ENCODE peak calls at places on chromosomes 13 and 19, in ten cellular contexts. T, X, Q, S, U, B, D, M, H and J are unnamed samples.

GRCh38 chr19:7917292-7918061 is 2.7 kb upstream of the SNAPC2 start:
- DNase-seq in X (peak; percentile 11), T (no peak), Q (no peak), B (no peak), M (no peak), D (no peak), S (no peak), H (peak; percentile 74), U (no peak), J (peak; percentile 77)

GRCh38 chr13:26628706-26629105 is 71.2 kb downstream of the WASF3 start:
- DNase-seq in H (peak; percentile 56), T (no peak), X (no peak), Q (no peak), B (peak; percentile 8), U (no peak), D (no peak), M (no peak), S (no peak), J (peak; percentile 22)

GRCh38 chr19:49870309-49870901 is 3.0 kb upstream of the PNKP start:
- DNase-seq in T (no peak), M (no peak), X (no peak), D (no peak), S (no peak), H (no peak), Q (no peak), U (no peak), B (no peak), J (no peak)

GRCh38 chr19:39430675-39431593 is 4.8 kb downstream of the RPS16 start:
- DNase-seq in S (no peak), U (peak; percentile 66), X (no peak), T (no peak), Q (peak; percentile 97), D (peak; percentile 99), M (peak; percentile 83), H (peak; percentile 99), B (peak; percentile 78), J (no peak)

GRCh38 chr13:35140321-35140720 is 198.3 kb downstream of the NBEA start:
- DNase-seq in S (no peak), B (no peak), U (no peak), D (no peak), Q (no peak), X (no peak), T (no peak), H (no peak), M (peak; percentile 86), J (no peak)

GRCh38 chr13:98068511-98068910 is 74.4 kb upstream of the FARP1 start:
- DNase-seq in U (no peak), Q (no peak), T (no peak), D (no peak), M (no peak), X (no peak), S (no peak), H (no peak), B (peak; percentile 10), J (no peak)

GRCh38 chr13:111629457-111629856 is 309.0 kb downstream of the TEX29 start:
- DNase-seq in H (no peak), M (no peak), U (no peak), D (no peak), X (no peak), S (no peak), B (no peak), T (no peak), Q (no peak), J (no peak)

GRCh38 chr19:29946645-29947044 is 4.6 kb downstream of the URI1 start:
- DNase-seq in S (no peak), X (no peak), B (no peak), U (no peak), M (no peak), D (no peak), T (no peak), H (no peak), Q (no peak), J (no peak)

GRCh38 chr19:5083547-5083965 is 114.6 kb downstream of the KDM4B start:
- DNase-seq in B (no peak), M (no peak), H (no peak), Q (no peak), X (no peak), D (no peak), T (peak; percentile 37), U (no peak), S (no peak), J (no peak)

GRCh38 chr19:36112678-36113077 is 1.7 kb downstream of the OVOL3 start:
- DNase-seq in B (no peak), Q (no peak), H (no peak), T (no peak), U (no peak), S (no peak), D (no peak), X (no peak), M (no peak), J (no peak)

GRCh38 chr19:30855475-30855874 is 483.3 kb downstream of the ZNF536 start:
- DNase-seq in B (no peak), D (no peak), H (no peak), Q (no peak), T (no peak), M (no peak), X (no peak), S (no peak), U (no peak), J (no peak)

GRCh38 chr13:33577037-33577436 is 240.9 kb upstream of the RFC3 start:
- DNase-seq in H (no peak), U (no peak), T (no peak), D (no peak), M (no peak), B (no peak), X (no peak), S (no peak), Q (no peak), J (no peak)

GRCh38 chr13:75132800-75133695 is 348.9 kb downstream of the TBC1D4 start:
- DNase-seq in B (no peak), H (peak; percentile 37), D (no peak), M (no peak), S (no peak), U (no peak), T (no peak), X (no peak), Q (no peak), J (no peak)

GRCh38 chr13:95039415-95039814 is 261.8 kb downstream of the ABCC4 start:
- DNase-seq in Q (no peak), M (no peak), U (no peak), B (no peak), S (no peak), D (no peak), H (peak; percentile 43), X (no peak), T (no peak), J (no peak)

GRCh38 chr13:94515911-94516310 is 36.4 kb upstream of the DCT start:
- DNase-seq in X (no peak), Q (no peak), T (no peak), H (no peak), B (no peak), U (no peak), M (no peak), S (no peak), D (no peak), J (no peak)

GRCh38 chr19:20273951-20274578 is 107.1 kb downstream of the ZNF486 start:
- DNase-seq in B (no peak), Q (no peak), M (no peak), U (no peak), D (no peak), S (no peak), H (no peak), T (no peak), X (no peak), J (no peak)

GRCh38 chr13:79432086-79432485 is 26.0 kb upstream of the RBM26 start:
- DNase-seq in Q (no peak), T (no peak), M (no peak), S (no peak), U (no peak), H (no peak), B (no peak), D (no peak), X (no peak), J (no peak)

GRCh38 chr13:107838592-107839161 is 376.7 kb downstream of the LIG4 start:
- DNase-seq in X (no peak), M (no peak), S (no peak), B (no peak), Q (no peak), U (no peak), D (no peak), T (no peak), H (no peak), J (no peak)

GRCh38 chr13:23656637-23657036 is 86.4 kb downstream of the TNFRSF19 start:
- DNase-seq in M (peak; percentile 56), Q (no peak), S (no peak), B (no peak), T (no peak), U (no peak), X (no peak), D (no peak), H (no peak), J (no peak)